ENCODE peak calls at places on chromosomes 2 and 18, in nine cellular contexts. F is spleen, V is NCI-H748 treated with DMSO at 0.1 percent for 48 hours, Q is prostate gland, N is T-helper 9 cell, Z is HS-5, U is T-cell, O is NCI-H1092 treated with DMSO at 0.1 percent for 48 hours, H is HTR-8/SVneo. E is an unnamed sample.

GRCh38 chr2:217924346-217924901 is 78.4 kb downstream of the TNS1 start:
- DNase-seq in F (no peak), V (no peak), Q (no peak), N (no peak), Z (no peak), U (no peak), O (no peak), H (no peak), E (no peak)

GRCh38 chr18:48896875-48897511 is 53.8 kb downstream of the SMAD7 start:
- DNase-seq in F (peak), V (no peak), Q (no peak), N (no peak), Z (no peak), U (no peak), O (no peak), H (no peak), E (no peak)

GRCh38 chr2:230879891-230880290 is 15.1 kb downstream of the ITM2C start:
- DNase-seq in F (peak), V (no peak), Q (no peak), N (no peak), Z (no peak), U (no peak), O (no peak), H (no peak), E (no peak)

GRCh38 chr18:34957119-34957863 is 83.9 kb upstream of the MAPRE2 start:
- DNase-seq in F (no peak), V (no peak), Q (no peak), N (no peak), Z (no peak), U (no peak), O (no peak), H (no peak), E (no peak)

GRCh38 chr2:16181062-16181740 is 240.9 kb downstream of the MYCN start:
- DNase-seq in F (no peak), V (no peak), Q (peak), N (no peak), Z (no peak), U (no peak), O (no peak), H (no peak), E (no peak)

GRCh38 chr2:178845565-178846457 is 38.6 kb upstream of the TTN start:
- DNase-seq in F (no peak), V (no peak), Q (no peak), N (no peak), Z (no peak), U (no peak), O (no peak), H (no peak), E (no peak)

GRCh38 chr2:62662131-62662530 is 43.4 kb upstream of the EHBP1 start:
- DNase-seq in F (no peak), V (no peak), Q (no peak), N (no peak), Z (no peak), U (no peak), O (no peak), H (no peak), E (no peak)

GRCh38 chr2:120238728-120239487 is 13.7 kb upstream of the RALB start:
- DNase-seq in F (peak), V (no peak), Q (no peak), N (no peak), Z (peak), U (no peak), O (no peak), H (peak), E (no peak)

GRCh38 chr2:229342376-229342775 is 71.3 kb upstream of the PID1 start:
- DNase-seq in F (no peak), V (no peak), Q (peak), N (no peak), Z (no peak), U (no peak), O (peak), H (peak), E (no peak)

GRCh38 chr2:190311893-190312634 is 7.6 kb downstream of the HIBCH start:
- DNase-seq in F (no peak), V (no peak), Q (no peak), N (no peak), Z (no peak), U (no peak), O (no peak), H (no peak), E (no peak)

GRCh38 chr18:9531791-9532410 is 56.6 kb downstream of the RALBP1 start:
- DNase-seq in F (no peak), V (no peak), Q (no peak), N (no peak), Z (no peak), U (no peak), O (no peak), H (no peak), E (no peak)

GRCh38 chr2:119741868-119742267 is 17.9 kb upstream of the PTPN4 start:
- DNase-seq in F (no peak), V (no peak), Q (no peak), N (no peak), Z (no peak), U (no peak), O (no peak), H (no peak), E (no peak)

GRCh38 chr2:39913648-39914456 is 134.8 kb upstream of the THUMPD2 start:
- DNase-seq in F (no peak), V (peak), Q (peak), N (no peak), Z (peak), U (no peak), O (peak), H (peak), E (no peak)

GRCh38 chr18:51323941-51324340 is 126.5 kb upstream of the MEX3C start:
- DNase-seq in F (no peak), V (no peak), Q (no peak), N (no peak), Z (no peak), U (no peak), O (no peak), H (no peak), E (no peak)

GRCh38 chr2:6186332-6187100 is 494.3 kb downstream of the SOX11 start:
- DNase-seq in F (no peak), V (no peak), Q (no peak), N (no peak), Z (no peak), U (no peak), O (no peak), H (no peak), E (no peak)

GRCh38 chr2:31337860-31338259 is 76.7 kb downstream of the XDH start:
- DNase-seq in F (no peak), V (no peak), Q (no peak), N (no peak), Z (peak), U (no peak), O (no peak), H (peak), E (no peak)

GRCh38 chr18:46152808-46153617 is 48.8 kb downstream of the HAUS1 start:
- DNase-seq in F (no peak), V (no peak), Q (no peak), N (no peak), Z (no peak), U (no peak), O (peak), H (no peak), E (no peak)

GRCh38 chr2:239303711-239304532 is 96.9 kb downstream of the HDAC4 start:
- DNase-seq in F (peak), V (no peak), Q (no peak), N (no peak), Z (no peak), U (no peak), O (no peak), H (no peak), E (no peak)

GRCh38 chr18:10131783-10132381 is 218.1 kb downstream of the VAPA start:
- DNase-seq in F (no peak), V (peak), Q (no peak), N (no peak), Z (no peak), U (no peak), O (peak), H (no peak), E (no peak)

GRCh38 chr2:223744580-223744979 is 92.8 kb downstream of the AP1S3 start:
- DNase-seq in F (no peak), V (no peak), Q (no peak), N (no peak), Z (no peak), U (no peak), O (no peak), H (no peak), E (no peak)

GRCh38 chr2:196322963-196323810 is 151.8 kb upstream of the STK17B start:
- DNase-seq in F (no peak), V (no peak), Q (no peak), N (no peak), Z (peak), U (no peak), O (no peak), H (peak), E (no peak)

GRCh38 chr2:106025796-106026195 is 168.3 kb downstream of the UXS1 start:
- DNase-seq in F (no peak), V (no peak), Q (no peak), N (no peak), Z (no peak), U (no peak), O (no peak), H (no peak), E (no peak)

GRCh38 chr2:191533693-191534175 is 144.2 kb upstream of the NABP1 start:
- DNase-seq in F (no peak), V (no peak), Q (no peak), N (no peak), Z (no peak), U (no peak), O (no peak), H (no peak), E (no peak)

GRCh38 chr18:69838620-69839411 is 108.9 kb downstream of the CD226 start:
- DNase-seq in F (no peak), V (no peak), Q (no peak), N (no peak), Z (no peak), U (no peak), O (no peak), H (no peak), E (no peak)

GRCh38 chr2:158179660-158180059 is 78.0 kb downstream of the UPP2 start:
- DNase-seq in F (no peak), V (peak), Q (no peak), N (no peak), Z (no peak), U (no peak), O (peak), H (peak), E (no peak)

GRCh38 chr2:73080321-73081131 is 9.0 kb upstream of the SFXN5 start:
- DNase-seq in F (peak), V (no peak), Q (no peak), N (no peak), Z (no peak), U (no peak), O (no peak), H (no peak), E (no peak)

GRCh38 chr2:88955607-88956006 is 264.1 kb downstream of the RPIA start:
- DNase-seq in F (no peak), V (no peak), Q (no peak), N (no peak), Z (no peak), U (no peak), O (no peak), H (no peak), E (no peak)

GRCh38 chr2:236703906-236704305 is 134.3 kb downstream of the ACKR3 start:
- DNase-seq in F (no peak), V (no peak), Q (no peak), N (no peak), Z (no peak), U (no peak), O (no peak), H (no peak), E (no peak)

GRCh38 chr2:149006883-149007543 is 31.5 kb upstream of the LYPD6B start:
- DNase-seq in F (no peak), V (no peak), Q (peak), N (no peak), Z (no peak), U (no peak), O (no peak), H (no peak), E (no peak)

GRCh38 chr2:46146866-46147502 is 150.2 kb upstream of the EPAS1 start:
- DNase-seq in F (no peak), V (no peak), Q (no peak), N (no peak), Z (no peak), U (no peak), O (no peak), H (no peak), E (no peak)

GRCh38 chr2:52390651-52391050 is 1358.7 kb upstream of the NRXN1 start:
- DNase-seq in F (no peak), V (no peak), Q (no peak), N (no peak), Z (no peak), U (no peak), O (no peak), H (no peak), E (no peak)

GRCh38 chr2:172404824-172405223 is 22.6 kb upstream of the ITGA6 start:
- DNase-seq in F (no peak), V (no peak), Q (no peak), N (no peak), Z (peak), U (no peak), O (no peak), H (peak), E (no peak)

GRCh38 chr2:187549193-187549592 is 5.0 kb downstream of the TFPI start:
- DNase-seq in F (no peak), V (no peak), Q (no peak), N (no peak), Z (no peak), U (no peak), O (no peak), H (no peak), E (no peak)

GRCh38 chr18:2409906-2410305 is 161.4 kb downstream of the METTL4 start:
- DNase-seq in F (no peak), V (no peak), Q (no peak), N (no peak), Z (no peak), U (no peak), O (no peak), H (no peak), E (no peak)

GRCh38 chr2:48120759-48121242 is 214.5 kb upstream of the FBXO11 start:
- DNase-seq in F (no peak), V (no peak), Q (no peak), N (no peak), Z (no peak), U (no peak), O (no peak), H (no peak), E (no peak)

GRCh38 chr2:128494640-128495321 is 176.1 kb upstream of the HS6ST1 start:
- DNase-seq in F (peak), V (no peak), Q (no peak), N (no peak), Z (no peak), U (no peak), O (no peak), H (no peak), E (no peak)

E was measured in CD8-positive, alpha-beta memory T cell.